ENCODE peak calls at places on chromosome 5, in four cellular contexts. P, J, N and Y are unnamed samples.

GRCh38 chr5:40333459-40334241 is 346.1 kb upstream of the PTGER4 start:
- DNase-seq in J (no peak), P (no peak), N (no peak), Y (no peak)

GRCh38 chr5:55140908-55141665 is 18.9 kb upstream of the GPX8 start:
- DNase-seq in J (no peak), P (no peak), N (no peak), Y (no peak)

GRCh38 chr5:91219803-91220371 is 163.2 kb downstream of the ARRDC3 start:
- DNase-seq in N (peak), P (no peak), J (no peak), Y (no peak)

GRCh38 chr5:140468188-140468587 is 66.6 kb downstream of the ANKHD1 start:
- DNase-seq in N (no peak), P (no peak), J (no peak), Y (no peak)

GRCh38 chr5:140611020-140611521 is 21.9 kb downstream of the CD14 start:
- DNase-seq in P (no peak), J (peak), N (peak), Y (no peak)

GRCh38 chr5:134267366-134268018 is 41.6 kb upstream of the PPP2CA start:
- DNase-seq in J (no peak), N (no peak), P (no peak), Y (no peak)

GRCh38 chr5:38613992-38614836 is 57.8 kb upstream of the LIFR start:
- DNase-seq in N (no peak), J (no peak), P (no peak), Y (no peak)

GRCh38 chr5:116396700-116397099 is 177.9 kb downstream of the SEMA6A start:
- DNase-seq in N (no peak), J (no peak), P (no peak), Y (no peak)

GRCh38 chr5:4054092-4054491 is 458.5 kb downstream of the IRX1 start:
- DNase-seq in N (no peak), P (no peak), J (no peak), Y (no peak)

GRCh38 chr5:152144556-152144955 is 219.9 kb upstream of the GLRA1 start:
- DNase-seq in J (no peak), P (no peak), N (no peak), Y (no peak)

GRCh38 chr5:176823869-176824412 is 13.6 kb downstream of the UNC5A start:
- DNase-seq in P (no peak), J (no peak), N (no peak), Y (no peak)

GRCh38 chr5:175850165-175850845 is 21.1 kb upstream of the CPLX2 start:
- DNase-seq in J (no peak), N (no peak), P (no peak), Y (no peak)

GRCh38 chr5:38556599-38557308 is at the start of gene LIFR:
- DNase-seq in N (peak), J (no peak), P (no peak), Y (peak)

GRCh38 chr5:165405340-165405739 is 1899.9 kb downstream of the MAT2B start:
- DNase-seq in J (peak), N (no peak), P (no peak), Y (no peak)

GRCh38 chr5:160173-160510 is 31.2 kb upstream of the LRRC14B start:
- DNase-seq in N (no peak), J (no peak), P (no peak), Y (no peak)

GRCh38 chr5:133382661-133383579 is 229.4 kb downstream of the FSTL4 start:
- DNase-seq in P (no peak), J (no peak), N (no peak), Y (no peak)

GRCh38 chr5:163894645-163895044 is 389.2 kb downstream of the MAT2B start:
- DNase-seq in J (no peak), N (no peak), P (no peak), Y (no peak)

GRCh38 chr5:1127991-1128785 is 16.3 kb upstream of the SLC12A7 start:
- DNase-seq in N (no peak), P (no peak), J (no peak), Y (no peak)

GRCh38 chr5:103624035-103624461 is 61.5 kb upstream of the NUDT12 start:
- DNase-seq in J (no peak), N (no peak), P (no peak), Y (no peak)

GRCh38 chr5:159936686-159937329 is 20.5 kb downstream of the ADRA1B start:
- DNase-seq in J (no peak), N (no peak), P (no peak), Y (no peak)

GRCh38 chr5:135887881-135888614 is 7.6 kb downstream of the IL9 start:
- DNase-seq in J (no peak), N (no peak), P (no peak), Y (no peak)

GRCh38 chr5:152723482-152723881 is 318.4 kb upstream of the NMUR2 start:
- DNase-seq in N (no peak), P (no peak), J (no peak), Y (no peak)

GRCh38 chr5:84696651-84697050 is 312.0 kb upstream of the EDIL3 start:
- DNase-seq in N (no peak), J (no peak), P (no peak), Y (no peak)

GRCh38 chr5:98463676-98464075 is 309.8 kb upstream of the RGMB start:
- DNase-seq in P (no peak), J (no peak), N (no peak), Y (no peak)

GRCh38 chr5:116559239-116559638 is 15.4 kb downstream of the SEMA6A start:
- DNase-seq in P (no peak), J (no peak), N (no peak), Y (no peak)

GRCh38 chr5:126056362-126056761 is 366.8 kb upstream of the GRAMD2B start:
- DNase-seq in N (no peak), P (no peak), J (no peak), Y (no peak)

GRCh38 chr5:35926389-35927051 is 11.9 kb downstream of the CAPSL start:
- DNase-seq in J (peak), N (peak), P (no peak), Y (peak)

GRCh38 chr5:132261881-132262845 is 4.7 kb downstream of the PDLIM4 start:
- DNase-seq in J (no peak), N (no peak), P (no peak), Y (no peak)

GRCh38 chr5:123813937-123814624 is 302.1 kb downstream of the CSNK1G3 start:
- DNase-seq in N (no peak), P (peak), J (no peak), Y (no peak)

GRCh38 chr5:7904170-7904569 is 35.2 kb downstream of the MTRR start:
- DNase-seq in N (no peak), J (no peak), P (no peak), Y (no peak)

GRCh38 chr5:131355972-131356528 is 92.2 kb downstream of the CDC42SE2 start:
- DNase-seq in P (no peak), N (no peak), J (no peak), Y (no peak)

GRCh38 chr5:138000102-138000723 is 32.7 kb downstream of the FAM13B start:
- DNase-seq in J (no peak), N (no peak), P (no peak), Y (no peak)

GRCh38 chr5:171521219-171521633 is 101.8 kb downstream of the FGF18 start:
- DNase-seq in N (no peak), J (no peak), P (no peak), Y (no peak)

GRCh38 chr5:53777864-53778618 is 217.6 kb downstream of the NDUFS4 start:
- DNase-seq in P (no peak), N (no peak), J (no peak), Y (no peak)

GRCh38 chr5:38755171-38755570 is 90.6 kb upstream of the OSMR start:
- DNase-seq in J (no peak), P (no peak), N (no peak), Y (no peak)

GRCh38 chr5:61132559-61132958 is 29.7 kb downstream of the SMIM15 start:
- DNase-seq in P (no peak), N (no peak), J (no peak), Y (no peak)

GRCh38 chr5:65925601-65926275 is 637 bp upstream of the ERBIN start:
- DNase-seq in J (peak), N (peak), P (no peak), Y (peak)

GRCh38 chr5:32143991-32144636 is 30.0 kb downstream of the GOLPH3 start:
- DNase-seq in P (no peak), N (no peak), J (no peak), Y (no peak)

GRCh38 chr5:32144637-32145207 is 29.4 kb downstream of the GOLPH3 start:
- DNase-seq in N (no peak), P (no peak), J (no peak), Y (no peak)

GRCh38 chr5:32136342-32136741 is 37.8 kb downstream of the GOLPH3 start:
- DNase-seq in J (no peak), N (no peak), P (no peak), Y (no peak)

DNA sequence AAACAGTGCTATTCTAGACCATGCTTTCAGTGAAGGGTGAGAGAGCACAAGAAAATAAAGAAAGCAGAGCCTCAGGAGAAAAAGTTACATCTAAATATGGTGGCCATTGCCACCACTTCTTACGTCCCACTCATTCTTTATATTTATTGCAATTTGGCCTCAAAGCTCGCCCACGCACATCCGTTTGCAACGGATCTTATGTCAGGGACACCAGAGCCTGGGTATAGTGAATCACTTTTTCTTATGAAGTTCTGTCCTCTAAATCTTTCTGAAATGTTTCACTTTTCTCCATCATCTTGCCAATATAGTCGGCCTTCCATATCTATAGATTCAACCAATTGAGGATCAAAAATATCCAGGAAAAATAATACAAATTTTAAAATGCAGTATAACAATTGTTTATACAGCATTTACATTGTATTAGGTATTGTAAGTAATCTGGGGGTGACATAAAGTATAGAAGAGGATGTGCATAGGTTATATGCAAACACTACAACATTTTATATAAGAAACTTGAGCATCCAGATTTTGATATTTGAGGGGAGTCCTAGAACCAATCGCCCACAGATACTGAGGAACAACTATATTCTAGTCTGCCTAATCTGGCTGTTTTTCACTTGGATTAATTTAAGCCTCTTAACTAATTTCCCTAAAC is 35.2 kb downstream of the GOLPH3 start:
- DNase-seq in J (no peak), P (no peak), N (no peak), Y (no peak)
- TF ChIP-seq SPI1 in J (no peak), P (no peak), N (no peak), Y (no peak)

GRCh38 chr5:179170606-179171005 is 110.4 kb downstream of the ZNF354C start:
- DNase-seq in J (no peak), N (no peak), P (no peak), Y (no peak)
- TF ChIP-seq SPI1 in J (no peak), N (no peak), P (no peak), Y (no peak)

GRCh38 chr5:14416709-14417108 is 164.9 kb upstream of the OTULINL start:
- DNase-seq in J (no peak), N (no peak), P (no peak), Y (no peak)

GRCh38 chr5:14419686-14420085 is 161.9 kb upstream of the OTULINL start:
- DNase-seq in J (no peak), N (no peak), P (no peak), Y (no peak)

GRCh38 chr5:14420136-14420808 is 161.3 kb upstream of the OTULINL start:
- DNase-seq in P (no peak), N (no peak), J (no peak), Y (no peak)

GRCh38 chr5:14417232-14417730 is 164.3 kb upstream of the OTULINL start:
- DNase-seq in P (no peak), N (no peak), J (no peak), Y (no peak)

DNA sequence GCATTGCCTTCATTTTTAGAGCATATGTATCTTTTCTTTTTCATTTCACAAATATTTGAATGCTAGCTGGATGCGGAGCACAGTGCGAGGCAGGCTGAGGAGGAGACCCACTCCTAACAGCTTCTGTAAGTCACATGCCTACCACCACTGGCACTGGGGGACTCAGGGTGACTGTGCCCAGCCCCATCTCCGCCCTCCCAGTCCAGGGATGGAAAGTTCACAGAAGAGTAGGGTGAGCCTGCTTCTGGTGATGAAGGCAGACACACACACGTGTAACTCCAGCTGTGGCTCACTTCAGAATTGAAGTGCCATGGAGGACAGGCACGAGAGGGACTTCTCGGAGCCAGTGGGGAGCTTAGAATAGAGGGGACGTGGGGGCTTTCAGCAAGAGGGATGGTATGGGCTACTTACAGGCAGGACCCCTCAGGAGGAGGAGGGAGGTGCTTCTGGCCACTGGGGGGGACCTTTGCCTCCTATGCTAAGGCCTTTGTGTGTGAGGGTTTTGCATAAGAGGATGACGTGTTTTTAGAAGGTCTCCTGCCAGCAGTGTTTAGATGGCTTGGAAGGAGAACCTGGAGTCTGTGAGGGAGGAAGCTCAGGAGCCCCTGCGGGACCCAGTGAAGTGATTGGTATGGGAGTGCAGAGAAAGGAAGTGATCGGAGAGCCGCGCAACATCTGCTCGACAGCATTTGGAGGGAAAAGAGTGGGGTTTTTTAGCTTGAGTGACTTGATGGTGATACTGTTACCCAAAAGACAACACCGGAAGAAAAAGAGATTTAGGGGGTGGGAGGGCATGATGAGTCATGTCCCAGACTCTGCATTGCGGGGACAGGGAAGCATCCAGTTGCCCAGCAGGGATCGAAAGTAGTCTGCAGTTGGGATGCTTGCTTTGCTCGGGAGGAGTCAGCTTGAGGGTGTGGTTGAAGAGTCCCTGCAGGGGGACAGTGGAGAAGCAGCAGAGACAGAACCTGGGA is 163.5 kb upstream of the OTULINL start:
- DNase-seq in P (no peak), N (no peak), J (no peak), Y (no peak)
- TF ChIP-seq SPI1 in P (no peak), N (no peak), J (no peak), Y (no peak)

DNA sequence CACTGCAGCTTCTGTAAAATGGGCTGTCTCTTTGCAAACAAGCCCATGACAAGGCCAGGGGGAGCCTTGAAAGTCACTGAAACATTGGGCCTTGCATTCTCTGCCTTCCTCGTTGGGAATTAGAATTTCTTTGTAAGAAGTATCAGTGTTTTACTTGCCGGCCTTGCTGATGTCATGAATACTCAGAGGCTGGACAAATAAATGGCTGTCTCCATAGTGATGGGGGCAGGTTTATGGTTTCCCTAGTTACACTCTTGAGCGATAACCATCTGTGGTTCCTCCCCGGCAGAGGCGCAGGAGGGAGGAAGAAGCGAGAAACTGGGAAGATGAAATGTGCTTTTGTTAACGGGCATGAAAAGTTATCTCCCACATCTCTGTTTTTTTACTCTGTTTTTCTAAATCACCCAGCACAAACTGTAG is 272.7 kb upstream of the PANK3 start:
- DNase-seq in P (no peak), J (no peak), N (peak), Y (no peak)
- TF ChIP-seq SPI1 in P (no peak), J (no peak), N (no peak), Y (no peak)

GRCh38 chr5:16350816-16351215 is 114.8 kb downstream of the ZNF622 start:
- DNase-seq in N (no peak), J (no peak), P (no peak), Y (no peak)
- TF ChIP-seq SPI1 in N (no peak), J (no peak), P (no peak), Y (no peak)

DNA sequence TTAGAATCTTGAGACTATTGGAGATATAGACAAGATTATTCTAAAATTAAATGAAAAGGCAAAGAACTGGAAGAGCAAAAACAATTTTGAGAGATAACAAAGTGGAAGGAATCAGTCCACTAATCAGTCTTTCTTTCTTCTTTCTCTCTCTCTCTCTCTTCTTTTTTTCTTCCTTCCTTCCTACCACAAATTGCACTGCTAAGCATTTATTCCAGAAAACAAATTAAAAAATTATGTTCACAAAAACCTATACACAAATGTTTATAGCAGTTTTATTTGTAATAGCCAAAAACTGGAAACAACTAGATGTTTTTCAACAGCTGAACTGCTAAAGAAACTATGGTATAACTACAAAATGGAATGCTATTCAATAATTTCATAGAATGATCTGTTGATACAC is 291.9 kb upstream of the FTMT start:
- DNase-seq in N (no peak), P (no peak), J (no peak), Y (no peak)
- TF ChIP-seq SPI1 in N (no peak), P (no peak), J (no peak), Y (no peak)

GRCh38 chr5:77355074-77355473 is 137.0 kb downstream of the WDR41 start:
- DNase-seq in P (no peak), J (no peak), N (no peak), Y (no peak)

GRCh38 chr5:77358566-77359205 is 133.4 kb downstream of the WDR41 start:
- DNase-seq in P (no peak), N (no peak), J (no peak), Y (no peak)

GRCh38 chr5:77354454-77354853 is 137.7 kb downstream of the WDR41 start:
- DNase-seq in P (no peak), N (no peak), J (no peak), Y (no peak)

GRCh38 chr5:77355751-77356150 is 136.4 kb downstream of the WDR41 start:
- DNase-seq in N (no peak), P (no peak), J (no peak), Y (no peak)

DNA sequence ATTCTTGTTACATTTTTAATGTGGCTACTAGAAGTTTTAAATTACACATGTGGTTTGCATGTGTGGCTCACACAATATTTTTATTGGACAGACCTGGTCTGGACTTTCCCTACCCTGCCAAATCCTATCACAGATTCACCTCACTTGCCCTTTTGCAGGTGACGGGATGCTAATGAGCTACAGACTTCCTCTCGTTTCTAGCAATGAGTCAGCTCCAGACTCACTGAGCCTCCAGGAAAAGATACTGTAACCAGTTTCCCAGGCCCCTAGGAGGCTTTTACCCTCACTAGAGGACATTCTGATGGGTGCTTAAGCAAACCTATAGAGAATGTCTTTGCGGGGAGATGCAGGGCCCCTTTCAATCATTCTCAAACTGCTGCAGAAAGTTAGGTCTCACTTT is 135.4 kb downstream of the WDR41 start:
- DNase-seq in P (peak), J (no peak), N (no peak), Y (peak)
- TF ChIP-seq SPI1 in P (peak), J (no peak), N (no peak), Y (peak)

GRCh38 chr5:78896128-78896527 is 89.0 kb downstream of the ARSB start:
- DNase-seq in N (no peak), P (no peak), J (no peak), Y (no peak)

GRCh38 chr5:78903936-78904335 is 81.2 kb downstream of the ARSB start:
- DNase-seq in J (no peak), N (no peak), P (no peak), Y (no peak)

GRCh38 chr5:78905084-78905938 is 79.8 kb downstream of the ARSB start:
- DNase-seq in J (no peak), P (peak), N (no peak), Y (no peak)

GRCh38 chr5:78895616-78896015 is 89.5 kb downstream of the ARSB start:
- DNase-seq in P (no peak), N (no peak), J (no peak), Y (no peak)

DNA sequence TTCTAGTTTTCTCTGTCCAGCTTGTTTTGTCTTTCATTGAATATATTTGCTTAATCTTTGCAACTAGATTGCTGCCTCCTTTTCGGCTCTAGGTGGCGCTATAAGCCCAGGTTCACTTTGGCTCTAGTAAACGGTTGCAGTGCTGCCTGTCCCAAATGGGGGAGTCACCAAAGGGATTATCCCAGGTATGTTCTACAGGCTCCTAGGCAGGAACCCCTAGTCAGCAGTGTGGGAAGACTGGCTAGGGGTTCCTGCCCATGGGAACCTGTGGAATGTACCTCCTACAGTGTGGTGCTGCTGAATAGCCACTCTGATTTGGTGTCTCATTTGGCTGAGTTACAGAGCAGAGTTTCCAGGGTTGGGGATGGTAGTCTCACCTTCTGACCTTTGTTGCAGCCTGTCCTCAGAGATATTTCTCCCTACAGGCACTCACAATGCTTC is 85.2 kb downstream of the ARSB start:
- DNase-seq in P (no peak), N (peak), J (no peak), Y (no peak)
- TF ChIP-seq SPI1 in P (no peak), N (no peak), J (no peak), Y (no peak)